ENCODE peak calls at places on chromosomes 6 and 20, in six cellular contexts. R is WTC11; I is SJSA1; G is activated naive CD4-positive, alpha-beta T cell; K is Right ventricle myocardium superior; Q is GM18507. Y is an unnamed sample.

GRCh38 chr20:1301031-1301529 is 27.9 kb downstream of the SDCBP2 start:
- DNase-seq in R (no peak), Q (no peak), G (peak), I (peak), K (no peak), Y (no peak)

GRCh38 chr6:38114976-38115632 is 295.6 kb downstream of the ZFAND3 start:
- DNase-seq in Q (no peak), K (no peak), R (no peak), G (no peak), I (no peak), Y (no peak)

GRCh38 chr6:148335582-148335981 is 7.1 kb upstream of the SASH1 start:
- DNase-seq in K (no peak), G (no peak), R (no peak), I (no peak), Q (no peak), Y (no peak)

GRCh38 chr6:134740473-134741192 is 209.3 kb downstream of the ALDH8A1 start:
- DNase-seq in R (no peak), G (no peak), K (no peak), Q (no peak), I (no peak), Y (no peak)

GRCh38 chr6:123715243-123715863 is 78.6 kb upstream of the TRDN start:
- DNase-seq in R (no peak), K (no peak), Q (no peak), G (no peak), I (peak), Y (no peak)

GRCh38 chr20:19284400-19285178 is 72.1 kb downstream of the SLC24A3 start:
- DNase-seq in I (no peak), R (no peak), Q (no peak), K (no peak), G (no peak), Y (no peak)

GRCh38 chr6:36131517-36132220 is 1.4 kb downstream of the MAPK13 start:
- DNase-seq in Q (peak), G (no peak), K (no peak), R (no peak), I (no peak), Y (peak)

GRCh38 chr6:122758927-122759334 is 20.6 kb upstream of the FABP7 start:
- DNase-seq in Q (no peak), R (no peak), G (no peak), K (no peak), I (no peak), Y (no peak)

GRCh38 chr20:2626853-2627541 is 25.4 kb upstream of the NOP56 start:
- DNase-seq in K (no peak), G (no peak), I (peak), Q (no peak), R (no peak), Y (no peak)

GRCh38 chr6:121838842-121839241 is 403.4 kb downstream of the GJA1 start:
- DNase-seq in G (no peak), I (peak), K (peak), Q (no peak), R (no peak), Y (no peak)

GRCh38 chr6:170271771-170272314 is 19.0 kb downstream of the DLL1 start:
- DNase-seq in I (no peak), K (peak), G (peak), Q (peak), R (no peak), Y (peak)

GRCh38 chr6:31158863-31159855 is 770 bp downstream of the TCF19 start:
- DNase-seq in I (no peak), K (no peak), G (peak), Q (no peak), R (peak), Y (no peak)

GRCh38 chr20:63246490-63247284 is 7.6 kb downstream of the NKAIN4 start:
- DNase-seq in R (peak), I (no peak), Q (no peak), K (peak), G (no peak), Y (no peak)

GRCh38 chr6:140043357-140043756 is 668.9 kb upstream of the CITED2 start:
- DNase-seq in I (peak), G (no peak), Q (no peak), K (no peak), R (no peak), Y (no peak)

GRCh38 chr20:669573-669972 is 6.0 kb downstream of the SCRT2 start:
- DNase-seq in K (peak), I (no peak), G (no peak), Q (no peak), R (no peak), Y (no peak)

GRCh38 chr6:15681946-15682345 is 19.1 kb upstream of the DTNBP1 start:
- DNase-seq in Q (no peak), K (no peak), I (no peak), G (no peak), R (no peak), Y (no peak)

GRCh38 chr20:57734754-57735153 is 24.9 kb upstream of the PMEPA1 start:
- DNase-seq in G (no peak), Q (no peak), I (no peak), R (no peak), K (no peak), Y (no peak)

GRCh38 chr6:114090626-114091025 is 119.7 kb upstream of the HDAC2 start:
- DNase-seq in R (no peak), I (no peak), Q (no peak), K (no peak), G (no peak), Y (no peak)

GRCh38 chr6:170433163-170434095 is 119.7 kb downstream of the PSMB1 start:
- DNase-seq in I (no peak), Q (no peak), K (no peak), G (no peak), R (no peak), Y (no peak)

GRCh38 chr6:135165031-135165430 is 16.1 kb upstream of the MYB start:
- DNase-seq in R (no peak), G (no peak), I (no peak), Q (no peak), K (no peak), Y (no peak)

GRCh38 chr20:46229478-46229877 is 78.8 kb downstream of the CDH22 start:
- DNase-seq in I (no peak), K (no peak), R (no peak), G (no peak), Q (no peak), Y (no peak)

GRCh38 chr6:96032646-96033045 is 16.9 kb downstream of the FUT9 start:
- DNase-seq in G (no peak), R (no peak), Q (no peak), I (no peak), K (no peak), Y (no peak)